ENCODE peak calls at places on chromosome 22, in nine cellular contexts. S, Z, N, A, F, I, G, E and W are unnamed samples.

GRCh38 chr22:50146440-50147228 is 23.9 kb upstream of the PANX2 start:
- DNase-seq in N (peak; percentile 56), F (peak; percentile 76), G (no peak), I (no peak), A (peak; percentile 63), S (no peak), Z (no peak), E (no peak), W (peak; percentile 59)

GRCh38 chr22:38748487-38749136 is 7.2 kb downstream of the SUN2 start:
- DNase-seq in E (no peak), F (no peak), N (no peak), A (no peak), G (no peak), S (no peak), Z (no peak), I (no peak), W (no peak)

GRCh38 chr22:43077121-43077877 is 11.9 kb downstream of the TTLL1 start:
- DNase-seq in S (no peak), A (no peak), E (no peak), I (no peak), F (no peak), G (no peak), N (no peak), Z (no peak), W (peak; percentile 34)

GRCh38 chr22:32355760-32356159 is 1.9 kb upstream of the RFPL3 start:
- DNase-seq in N (peak; percentile 33), Z (no peak), G (no peak), I (no peak), S (peak; percentile 22), A (no peak), E (no peak), F (no peak), W (no peak)

GRCh38 chr22:37806409-37807338 is 1.1 kb upstream of the GCAT start:
- DNase-seq in E (peak; percentile 23), I (no peak), G (no peak), S (no peak), Z (peak; percentile 28), N (peak; percentile 37), F (peak; percentile 39), A (no peak), W (no peak)

GRCh38 chr22:25109878-25110595 is 89.6 kb upstream of the CRYBB3 start:
- DNase-seq in E (no peak), G (no peak), Z (no peak), F (no peak), N (no peak), S (no peak), A (no peak), I (no peak), W (no peak)

GRCh38 chr22:23696326-23696851 is 5.6 kb downstream of the RGL4 start:
- DNase-seq in I (peak; percentile 88), S (peak; percentile 82), E (peak; percentile 92), F (no peak), G (peak; percentile 82), N (peak; percentile 20), A (no peak), Z (peak; percentile 80), W (no peak)

GRCh38 chr22:44918166-44918924 is 91.5 kb downstream of the PHF21B start:
- DNase-seq in Z (no peak), A (no peak), F (no peak), I (no peak), G (no peak), E (no peak), N (no peak), S (no peak), W (no peak)

GRCh38 chr22:17836977-17837742 is 62.9 kb upstream of the BID start:
- DNase-seq in A (no peak), Z (no peak), F (no peak), S (no peak), G (no peak), E (no peak), I (no peak), N (no peak), W (no peak)

GRCh38 chr22:38406617-38407016 is 48.4 kb downstream of the KCNJ4 start:
- DNase-seq in I (no peak), F (no peak), N (no peak), E (no peak), A (no peak), S (no peak), Z (no peak), G (no peak), W (no peak)

GRCh38 chr22:48423481-48423901 is 1404.2 kb downstream of the BRD1 start:
- DNase-seq in I (no peak), F (no peak), E (no peak), A (no peak), G (no peak), Z (no peak), N (no peak), S (no peak), W (no peak)

GRCh38 chr22:43884600-43885318 is 7.1 kb downstream of the PNPLA5 start:
- DNase-seq in S (peak; percentile 56), G (peak; percentile 41), N (peak; percentile 65), F (peak; percentile 81), E (no peak), I (no peak), Z (peak; percentile 71), A (no peak), W (peak; percentile 71)

GRCh38 chr22:28172948-28173360 is 253.9 kb upstream of the PITPNB start:
- DNase-seq in Z (no peak), N (peak; percentile 31), A (no peak), S (no peak), E (no peak), G (no peak), F (no peak), I (no peak), W (no peak)

GRCh38 chr22:45524157-45524556 is 21.5 kb downstream of the FBLN1 start:
- DNase-seq in Z (no peak), S (no peak), G (no peak), N (no peak), E (no peak), F (no peak), I (no peak), A (no peak), W (no peak)

GRCh38 chr22:32661296-32661695 is 140.2 kb upstream of the TIMP3 start:
- DNase-seq in S (no peak), I (no peak), Z (no peak), F (no peak), G (no peak), N (peak; percentile 28), A (no peak), E (no peak), W (peak; percentile 71)

GRCh38 chr22:33823552-33823951 is 96.7 kb downstream of the LARGE1 start:
- DNase-seq in E (no peak), A (no peak), N (no peak), I (no peak), G (no peak), S (no peak), Z (no peak), F (no peak), W (peak; percentile 36)

GRCh38 chr22:40128989-40129388 is 48.7 kb upstream of the TNRC6B start:
- DNase-seq in F (no peak), G (peak; percentile 57), N (peak; percentile 28), E (peak; percentile 95), A (no peak), Z (no peak), I (no peak), S (peak; percentile 63), W (peak; percentile 30)

GRCh38 chr22:31248965-31249940 is 37.2 kb downstream of the LIMK2 start:
- DNase-seq in I (no peak), E (no peak), G (no peak), S (no peak), N (no peak), Z (no peak), F (no peak), A (no peak), W (no peak)

GRCh38 chr22:30416403-30416802 is 9.2 kb upstream of the MTFP1 start:
- DNase-seq in F (no peak), G (no peak), Z (no peak), S (no peak), I (no peak), N (no peak), E (no peak), A (no peak), W (no peak)

GRCh38 chr22:19802001-19802880 is 41.7 kb downstream of the TBX1 start:
- DNase-seq in A (no peak), F (no peak), S (no peak), I (no peak), G (no peak), N (no peak), E (no peak), Z (no peak), W (no peak)

GRCh38 chr22:22593964-22594656 is 35.0 kb upstream of the PRAME start:
- DNase-seq in N (peak; percentile 83), I (peak; percentile 71), G (peak; percentile 64), A (no peak), Z (peak; percentile 66), E (no peak), S (peak; percentile 84), F (no peak), W (no peak)

GRCh38 chr22:45966320-45966891 is 10.6 kb downstream of the WNT7B start:
- DNase-seq in N (no peak), G (no peak), Z (no peak), E (no peak), S (no peak), A (no peak), F (no peak), I (no peak), W (no peak)

GRCh38 chr22:23903328-23903971 is 9.3 kb downstream of the MIF start:
- DNase-seq in N (no peak), S (no peak), I (no peak), G (no peak), F (no peak), A (no peak), E (no peak), Z (no peak), W (no peak)